ENCODE peak calls at places on chromosomes 3 and 15, in four cellular contexts. One of them, this sample, is unnamed.

GRCh38 chr3:27900316-27900715 is 178.2 kb upstream of the EOMES start:
- DNase-seq in tibial nerve: no peak
- DNase-seq in MM.1S: no peak
- DNase-seq in A549: no peak
- DNase-seq in this sample: no peak

GRCh38 chr3:79521221-79521848 is 246.5 kb downstream of the ROBO1 start:
- DNase-seq in tibial nerve: no peak
- DNase-seq in MM.1S: peak; percentile 65
- DNase-seq in A549: peak; percentile 10
- DNase-seq in this sample: peak; percentile 62

GRCh38 chr15:96363692-96364091 is 33.2 kb downstream of the NR2F2 start:
- DNase-seq in tibial nerve: no peak
- DNase-seq in MM.1S: no peak
- DNase-seq in A549: no peak
- DNase-seq in this sample: no peak

GRCh38 chr3:196650740-196651311 is 11.3 kb downstream of the NRROS start:
- DNase-seq in tibial nerve: no peak
- DNase-seq in MM.1S: no peak
- DNase-seq in A549: peak; percentile 88
- DNase-seq in this sample: no peak

GRCh38 chr15:68252925-68253534 is 23.5 kb upstream of the CLN6 start:
- DNase-seq in tibial nerve: no peak
- DNase-seq in MM.1S: peak; percentile 88
- DNase-seq in A549: peak; percentile 82
- DNase-seq in this sample: peak; percentile 75

GRCh38 chr3:142850395-142851023 is 38.4 kb downstream of the PCOLCE2 start:
- DNase-seq in tibial nerve: no peak
- DNase-seq in MM.1S: no peak
- DNase-seq in A549: peak; percentile 17
- DNase-seq in this sample: peak; percentile 93

GRCh38 chr3:181851063-181851462 is 139.3 kb downstream of the SOX2 start:
- DNase-seq in tibial nerve: no peak
- DNase-seq in MM.1S: no peak
- DNase-seq in A549: no peak
- DNase-seq in this sample: no peak

GRCh38 chr15:89071471-89071870 is 16.8 kb upstream of the ABHD2 start:
- DNase-seq in tibial nerve: no peak
- DNase-seq in MM.1S: no peak
- DNase-seq in A549: no peak
- DNase-seq in this sample: no peak

GRCh38 chr3:105365171-105365535 is 1.6 kb upstream of the ALCAM start:
- DNase-seq in tibial nerve: no peak
- DNase-seq in MM.1S: no peak
- DNase-seq in A549: no peak
- DNase-seq in this sample: no peak

GRCh38 chr3:119579366-119580147 is at the start of gene ADPRH:
- DNase-seq in tibial nerve: peak; percentile 51
- DNase-seq in MM.1S: peak; percentile 40
- DNase-seq in A549: peak; percentile 81
- DNase-seq in this sample: peak; percentile 81

GRCh38 chr3:195286115-195286872 is 15.3 kb upstream of the XXYLT1 start:
- DNase-seq in tibial nerve: no peak
- DNase-seq in MM.1S: no peak
- DNase-seq in A549: no peak
- DNase-seq in this sample: no peak

GRCh38 chr15:76274821-76275220 is 36.4 kb downstream of the ETFA start:
- DNase-seq in tibial nerve: no peak
- DNase-seq in MM.1S: no peak
- DNase-seq in A549: no peak
- DNase-seq in this sample: no peak

GRCh38 chr15:96234109-96234892 is 96.2 kb upstream of the NR2F2 start:
- DNase-seq in tibial nerve: no peak
- DNase-seq in MM.1S: no peak
- DNase-seq in A549: no peak
- DNase-seq in this sample: peak; percentile 47

GRCh38 chr3:160701490-160701889 is 24.5 kb downstream of the ARL14 start:
- DNase-seq in tibial nerve: no peak
- DNase-seq in MM.1S: no peak
- DNase-seq in A549: no peak
- DNase-seq in this sample: no peak

GRCh38 chr15:40307421-40308165 is at the start of gene PLCB2:
- DNase-seq in tibial nerve: no peak
- DNase-seq in MM.1S: no peak
- DNase-seq in A549: peak; percentile 23
- DNase-seq in this sample: no peak

GRCh38 chr3:186277268-186277909 is 84.6 kb downstream of the DGKG start:
- DNase-seq in tibial nerve: no peak
- DNase-seq in MM.1S: no peak
- DNase-seq in A549: no peak
- DNase-seq in this sample: peak; percentile 79

GRCh38 chr3:23111286-23111685 is 91.8 kb upstream of the UBE2E2 start:
- DNase-seq in tibial nerve: no peak
- DNase-seq in MM.1S: no peak
- DNase-seq in A549: no peak
- DNase-seq in this sample: no peak

GRCh38 chr15:74790080-74790916 is 8.4 kb downstream of the CSK start:
- DNase-seq in tibial nerve: peak; percentile 53
- DNase-seq in MM.1S: peak; percentile 38
- DNase-seq in A549: no peak
- DNase-seq in this sample: peak; percentile 43

GRCh38 chr15:83613716-83614115 is 40.2 kb upstream of the ADAMTSL3 start:
- DNase-seq in tibial nerve: no peak
- DNase-seq in MM.1S: no peak
- DNase-seq in A549: no peak
- DNase-seq in this sample: no peak

GRCh38 chr3:38115645-38116427 is 21.1 kb downstream of the ACAA1 start:
- DNase-seq in tibial nerve: no peak
- DNase-seq in MM.1S: no peak
- DNase-seq in A549: no peak
- DNase-seq in this sample: no peak

GRCh38 chr15:35301088-35301487 is 216.0 kb upstream of the NANOGP8 start:
- DNase-seq in tibial nerve: no peak
- DNase-seq in MM.1S: no peak
- DNase-seq in A549: no peak
- DNase-seq in this sample: no peak

GRCh38 chr3:151319613-151320012 is 3.0 kb upstream of the GPR87 start:
- DNase-seq in tibial nerve: no peak
- DNase-seq in MM.1S: no peak
- DNase-seq in A549: no peak
- DNase-seq in this sample: no peak

GRCh38 chr3:126315916-126316514 is 41.2 kb downstream of the KLF15 start:
- DNase-seq in tibial nerve: no peak
- DNase-seq in MM.1S: no peak
- DNase-seq in A549: no peak
- DNase-seq in this sample: no peak

GRCh38 chr3:45333549-45333948 is 54.8 kb upstream of the LARS2 start:
- DNase-seq in tibial nerve: no peak
- DNase-seq in MM.1S: no peak
- DNase-seq in A549: no peak
- DNase-seq in this sample: no peak

GRCh38 chr15:101232677-101233076 is 19.2 kb downstream of the CHSY1 start:
- DNase-seq in tibial nerve: no peak
- DNase-seq in MM.1S: no peak
- DNase-seq in A549: no peak
- DNase-seq in this sample: peak; percentile 38

GRCh38 chr3:4656059-4656458 is 162.9 kb downstream of the ITPR1 start:
- DNase-seq in tibial nerve: peak; percentile 20
- DNase-seq in MM.1S: no peak
- DNase-seq in A549: peak; percentile 62
- DNase-seq in this sample: peak; percentile 79

GRCh38 chr3:149316427-149316826 is 17.0 kb downstream of the TM4SF18 start:
- DNase-seq in tibial nerve: no peak
- DNase-seq in MM.1S: no peak
- DNase-seq in A549: no peak
- DNase-seq in this sample: no peak

GRCh38 chr3:115072265-115073008 is 74.7 kb downstream of the ZBTB20 start:
- DNase-seq in tibial nerve: no peak
- DNase-seq in MM.1S: no peak
- DNase-seq in A549: no peak
- DNase-seq in this sample: peak; percentile 64

GRCh38 chr3:100994187-100994586 is 966 bp upstream of the ABI3BP start:
- DNase-seq in tibial nerve: no peak
- DNase-seq in MM.1S: no peak
- DNase-seq in A549: no peak
- DNase-seq in this sample: no peak

GRCh38 chr3:179045719-179046402 is 25.7 kb downstream of the ZMAT3 start:
- DNase-seq in tibial nerve: no peak
- DNase-seq in MM.1S: no peak
- DNase-seq in A549: no peak
- DNase-seq in this sample: no peak

GRCh38 chr3:188889070-188889491 is 282.7 kb upstream of the TPRG1 start:
- DNase-seq in tibial nerve: no peak
- DNase-seq in MM.1S: no peak
- DNase-seq in A549: no peak
- DNase-seq in this sample: no peak

GRCh38 chr15:55319537-55320325 is 709 bp downstream of the PIGB start:
- DNase-seq in tibial nerve: no peak
- DNase-seq in MM.1S: peak; percentile 47
- DNase-seq in A549: no peak
- DNase-seq in this sample: no peak

GRCh38 chr15:71746719-71747118 is 63.6 kb upstream of the NR2E3 start:
- DNase-seq in tibial nerve: no peak
- DNase-seq in MM.1S: no peak
- DNase-seq in A549: no peak
- DNase-seq in this sample: no peak

GRCh38 chr3:29697989-29698388 is 417.1 kb downstream of the RBMS3 start:
- DNase-seq in tibial nerve: no peak
- DNase-seq in MM.1S: no peak
- DNase-seq in A549: no peak
- DNase-seq in this sample: no peak

GRCh38 chr15:31326729-31327673 is at the start of gene KLF13:
- DNase-seq in tibial nerve: peak; percentile 45
- DNase-seq in MM.1S: no peak
- DNase-seq in A549: peak; percentile 54
- DNase-seq in this sample: no peak

GRCh38 chr3:134354612-134355275 is 19.5 kb downstream of the AMOTL2 start:
- DNase-seq in tibial nerve: no peak
- DNase-seq in MM.1S: no peak
- DNase-seq in A549: no peak
- DNase-seq in this sample: no peak

GRCh38 chr3:134355416-134355815 is 18.8 kb downstream of the AMOTL2 start:
- DNase-seq in tibial nerve: no peak
- DNase-seq in MM.1S: no peak
- DNase-seq in A549: no peak
- DNase-seq in this sample: no peak

GRCh38 chr3:134357261-134357913 is 16.9 kb downstream of the AMOTL2 start:
- DNase-seq in tibial nerve: no peak
- DNase-seq in MM.1S: no peak
- DNase-seq in A549: no peak
- DNase-seq in this sample: no peak

GRCh38 chr3:134357914-134358811 is 16.1 kb downstream of the AMOTL2 start:
- DNase-seq in tibial nerve: no peak
- DNase-seq in MM.1S: peak; percentile 54
- DNase-seq in A549: no peak
- DNase-seq in this sample: peak; percentile 96

GRCh38 chr3:134356411-134357040 is 17.7 kb downstream of the AMOTL2 start:
- DNase-seq in tibial nerve: peak; percentile 10
- DNase-seq in MM.1S: no peak
- DNase-seq in A549: no peak
- DNase-seq in this sample: no peak
- H3K4me1 ChIP-seq in tibial nerve: peaks cover 84% of the 10 kb centered on the region
- H3K4me1 ChIP-seq in MM.1S: peaks cover 24% of the 10 kb centered on the region
- H3K4me1 ChIP-seq in A549: peaks cover 100% of the 10 kb centered on the region
- H3K4me1 ChIP-seq in this sample: peaks cover 21% of the 10 kb centered on the region

GRCh38 chr3:64462203-64463120 is 225.3 kb downstream of the ADAMTS9 start:
- DNase-seq in tibial nerve: no peak
- DNase-seq in MM.1S: peak; percentile 65
- DNase-seq in A549: no peak
- DNase-seq in this sample: peak; percentile 87

GRCh38 chr3:64470436-64470835 is 217.4 kb downstream of the ADAMTS9 start:
- DNase-seq in tibial nerve: no peak
- DNase-seq in MM.1S: no peak
- DNase-seq in A549: no peak
- DNase-seq in this sample: no peak

GRCh38 chr3:64464955-64465354 is 222.8 kb downstream of the ADAMTS9 start:
- DNase-seq in tibial nerve: no peak
- DNase-seq in MM.1S: no peak
- DNase-seq in A549: no peak
- DNase-seq in this sample: no peak

GRCh38 chr3:64463981-64464380 is 223.8 kb downstream of the ADAMTS9 start:
- DNase-seq in tibial nerve: no peak
- DNase-seq in MM.1S: no peak
- DNase-seq in A549: no peak
- DNase-seq in this sample: no peak

DNA sequence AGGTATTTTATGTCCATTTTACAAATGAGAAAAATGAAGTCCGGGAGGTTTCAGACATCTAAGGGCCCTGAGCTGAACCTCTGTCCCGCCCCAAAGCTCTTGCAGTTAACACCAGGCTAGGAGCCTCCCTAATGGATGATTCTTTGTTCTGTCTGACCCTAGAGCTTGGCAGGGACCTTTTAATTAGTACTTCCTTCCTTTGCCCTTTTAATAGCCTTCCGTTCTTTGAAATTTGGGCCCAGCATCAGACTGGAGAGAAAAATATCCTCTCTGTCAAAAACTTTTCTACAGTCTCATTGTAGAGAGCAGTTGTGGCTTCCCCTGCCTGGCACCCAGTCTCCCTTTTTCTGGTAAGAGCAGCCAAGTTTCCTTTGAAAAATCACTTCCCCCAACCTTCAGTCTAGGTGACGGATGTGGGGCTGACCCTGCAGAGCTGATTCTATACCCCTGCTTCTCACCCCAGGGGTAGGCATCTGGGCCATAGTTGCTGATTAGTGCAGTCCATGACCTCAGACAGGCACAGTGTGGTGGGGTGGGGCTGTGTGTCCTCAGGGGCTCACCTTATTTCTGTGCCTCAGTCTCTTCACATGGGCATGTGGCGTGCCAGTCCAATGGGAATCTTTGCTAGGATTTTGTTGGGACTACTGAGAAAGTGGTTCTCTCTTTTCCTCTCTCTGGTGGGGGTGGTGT is 220.4 kb downstream of the ADAMTS9 start:
- DNase-seq in tibial nerve: no peak
- DNase-seq in MM.1S: no peak
- DNase-seq in A549: no peak
- DNase-seq in this sample: no peak
- H3K4me1 ChIP-seq in tibial nerve: no peaks in the 10 kb centered on the region
- H3K4me1 ChIP-seq in MM.1S: peaks cover 5% of the 10 kb centered on the region
- H3K4me1 ChIP-seq in A549: no peaks in the 10 kb centered on the region
- H3K4me1 ChIP-seq in this sample: no peaks in the 10 kb centered on the region

GRCh38 chr15:77983091-77983707 is 94.3 kb downstream of the TBC1D2B start:
- DNase-seq in tibial nerve: no peak
- DNase-seq in MM.1S: no peak
- DNase-seq in A549: no peak
- DNase-seq in this sample: no peak
- H3K4me1 ChIP-seq in tibial nerve: no peaks in the 10 kb centered on the region
- H3K4me1 ChIP-seq in MM.1S: no peaks in the 10 kb centered on the region
- H3K4me1 ChIP-seq in A549: no peaks in the 10 kb centered on the region
- H3K4me1 ChIP-seq in this sample: no peaks in the 10 kb centered on the region

DNA sequence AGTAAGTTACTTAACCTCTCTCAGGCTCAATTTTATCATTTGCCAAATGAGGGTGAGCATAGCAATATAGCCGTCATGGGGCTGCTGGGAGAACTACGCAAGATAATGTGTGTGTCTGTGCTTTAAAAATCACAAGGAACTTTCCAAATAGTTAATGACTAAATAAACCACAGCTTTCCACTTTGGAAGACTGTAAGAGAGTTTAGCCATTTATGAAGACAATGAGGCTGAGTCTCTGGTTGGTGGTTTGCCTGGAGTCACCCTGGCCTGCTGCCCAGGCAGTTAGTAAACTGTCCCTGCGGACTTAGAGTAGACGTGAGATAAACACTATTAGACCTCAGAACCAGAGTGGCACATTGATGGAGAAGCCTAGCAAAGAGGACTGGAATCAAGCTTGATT is 357.7 kb downstream of the CLSTN2 start:
- DNase-seq in tibial nerve: peak; percentile 43
- DNase-seq in MM.1S: no peak
- DNase-seq in A549: no peak
- DNase-seq in this sample: no peak
- H3K4me1 ChIP-seq in tibial nerve: no peaks in the 10 kb centered on the region
- H3K4me1 ChIP-seq in MM.1S: no peaks in the 10 kb centered on the region
- H3K4me1 ChIP-seq in A549: no peaks in the 10 kb centered on the region
- H3K4me1 ChIP-seq in this sample: no peaks in the 10 kb centered on the region

This sample was measured in cardiac muscle cell.